ENCODE peak calls at places on chromosome 17, in seven cellular contexts. One of them, this sample, is unnamed.

GRCh38 chr17:48238933-48239602 is 131.5 kb downstream of the SNX11 start:
- DNase-seq in NCI-H345: no peak
- DNase-seq in fibroblast of lung: no peak
- DNase-seq in NCI-H2171 treated with DMSO at 0.1 percent for 48 hours: no peak
- DNase-seq in NCI-H1092 treated with DMSO at 0.1 percent for 48 hours: no peak
- DNase-seq in anterior cingulate cortex: no peak
- DNase-seq in AG09319: no peak
- DNase-seq in this sample: no peak

GRCh38 chr17:77110006-77110374 is 30.8 kb upstream of the SEC14L1 start:
- DNase-seq in NCI-H2171 treated with DMSO at 0.1 percent for 48 hours: no peak
- DNase-seq in NCI-H1092 treated with DMSO at 0.1 percent for 48 hours: no peak
- DNase-seq in NCI-H345: no peak
- DNase-seq in AG09319: no peak
- DNase-seq in fibroblast of lung: peak; percentile 82
- DNase-seq in anterior cingulate cortex: no peak
- DNase-seq in this sample: no peak

GRCh38 chr17:59643159-59643857 is 23.6 kb downstream of the CLTC start:
- DNase-seq in fibroblast of lung: peak; percentile 60
- DNase-seq in NCI-H1092 treated with DMSO at 0.1 percent for 48 hours: no peak
- DNase-seq in NCI-H2171 treated with DMSO at 0.1 percent for 48 hours: no peak
- DNase-seq in NCI-H345: no peak
- DNase-seq in anterior cingulate cortex: no peak
- DNase-seq in AG09319: no peak
- DNase-seq in this sample: no peak

GRCh38 chr17:40372031-40372430 is 7.5 kb upstream of the GJD3 start:
- DNase-seq in AG09319: no peak
- DNase-seq in fibroblast of lung: no peak
- DNase-seq in anterior cingulate cortex: no peak
- DNase-seq in NCI-H345: no peak
- DNase-seq in NCI-H2171 treated with DMSO at 0.1 percent for 48 hours: no peak
- DNase-seq in NCI-H1092 treated with DMSO at 0.1 percent for 48 hours: no peak
- DNase-seq in this sample: no peak

GRCh38 chr17:29111816-29112499 is 68.2 kb downstream of the MYO18A start:
- DNase-seq in fibroblast of lung: peak; percentile 49
- DNase-seq in NCI-H345: peak; percentile 57
- DNase-seq in NCI-H1092 treated with DMSO at 0.1 percent for 48 hours: peak; percentile 57
- DNase-seq in AG09319: peak; percentile 19
- DNase-seq in NCI-H2171 treated with DMSO at 0.1 percent for 48 hours: peak; percentile 73
- DNase-seq in anterior cingulate cortex: peak; percentile 37
- DNase-seq in this sample: peak; percentile 71

GRCh38 chr17:20122236-20122879 is 113.2 kb downstream of the SPECC1 start:
- DNase-seq in fibroblast of lung: no peak
- DNase-seq in anterior cingulate cortex: peak; percentile 35
- DNase-seq in NCI-H345: peak; percentile 27
- DNase-seq in AG09319: no peak
- DNase-seq in NCI-H2171 treated with DMSO at 0.1 percent for 48 hours: no peak
- DNase-seq in NCI-H1092 treated with DMSO at 0.1 percent for 48 hours: no peak
- DNase-seq in this sample: no peak

GRCh38 chr17:67343237-67343636 is 23.1 kb downstream of the PSMD12 start:
- DNase-seq in AG09319: no peak
- DNase-seq in NCI-H1092 treated with DMSO at 0.1 percent for 48 hours: no peak
- DNase-seq in NCI-H2171 treated with DMSO at 0.1 percent for 48 hours: no peak
- DNase-seq in NCI-H345: no peak
- DNase-seq in anterior cingulate cortex: no peak
- DNase-seq in fibroblast of lung: no peak
- DNase-seq in this sample: no peak

GRCh38 chr17:50473901-50474300 is 4.8 kb upstream of the RSAD1 start:
- DNase-seq in fibroblast of lung: no peak
- DNase-seq in NCI-H1092 treated with DMSO at 0.1 percent for 48 hours: no peak
- DNase-seq in NCI-H345: no peak
- DNase-seq in AG09319: no peak
- DNase-seq in NCI-H2171 treated with DMSO at 0.1 percent for 48 hours: no peak
- DNase-seq in anterior cingulate cortex: no peak
- DNase-seq in this sample: no peak

GRCh38 chr17:72056727-72057290 is 64.0 kb upstream of the SOX9 start:
- DNase-seq in NCI-H2171 treated with DMSO at 0.1 percent for 48 hours: peak; percentile 43
- DNase-seq in anterior cingulate cortex: no peak
- DNase-seq in NCI-H1092 treated with DMSO at 0.1 percent for 48 hours: no peak
- DNase-seq in NCI-H345: no peak
- DNase-seq in AG09319: no peak
- DNase-seq in fibroblast of lung: no peak
- DNase-seq in this sample: no peak

GRCh38 chr17:79075433-79075805 is 795 bp downstream of the ENGASE start:
- DNase-seq in anterior cingulate cortex: no peak
- DNase-seq in NCI-H345: no peak
- DNase-seq in fibroblast of lung: peak; percentile 10
- DNase-seq in NCI-H2171 treated with DMSO at 0.1 percent for 48 hours: no peak
- DNase-seq in AG09319: no peak
- DNase-seq in NCI-H1092 treated with DMSO at 0.1 percent for 48 hours: no peak
- DNase-seq in this sample: no peak